ENCODE peak calls at places on chromosomes 2 and 18, in four cellular contexts. One of them, this sample, is unnamed.

GRCh38 chr2:30252723-30253688 is 21.7 kb downstream of the LBH start:
- DNase-seq in mesendoderm: peak
- DNase-seq in H9: no peak
- DNase-seq in neuronal stem cell: no peak
- DNase-seq in this sample: peak

GRCh38 chr2:128746356-128746755 is 427.7 kb upstream of the HS6ST1 start:
- DNase-seq in mesendoderm: no peak
- DNase-seq in H9: no peak
- DNase-seq in neuronal stem cell: no peak
- DNase-seq in this sample: peak

GRCh38 chr2:84792856-84793522 is 87.9 kb downstream of the TRABD2A start:
- DNase-seq in mesendoderm: no peak
- DNase-seq in H9: no peak
- DNase-seq in neuronal stem cell: no peak
- DNase-seq in this sample: peak

GRCh38 chr2:156537147-156537546 is 101.0 kb downstream of the GPD2 start:
- DNase-seq in mesendoderm: peak
- DNase-seq in H9: no peak
- DNase-seq in neuronal stem cell: no peak
- DNase-seq in this sample: no peak

GRCh38 chr2:200360364-200360763 is 53.9 kb downstream of the SPATS2L start:
- DNase-seq in mesendoderm: no peak
- DNase-seq in H9: peak
- DNase-seq in neuronal stem cell: no peak
- DNase-seq in this sample: no peak

GRCh38 chr2:43159797-43160196 is 66.6 kb downstream of the ZFP36L2 start:
- DNase-seq in mesendoderm: no peak
- DNase-seq in H9: no peak
- DNase-seq in neuronal stem cell: no peak
- DNase-seq in this sample: no peak

GRCh38 chr18:64365106-64365505 is 216.2 kb upstream of the LINC00305 start:
- DNase-seq in mesendoderm: no peak
- DNase-seq in H9: no peak
- DNase-seq in neuronal stem cell: no peak
- DNase-seq in this sample: no peak

GRCh38 chr2:219433666-219434467 is 776 bp upstream of the SPEG start:
- DNase-seq in mesendoderm: peak
- DNase-seq in H9: peak
- DNase-seq in neuronal stem cell: no peak
- DNase-seq in this sample: peak

GRCh38 chr2:11024687-11025086 is 113.0 kb downstream of the KCNF1 start:
- DNase-seq in mesendoderm: no peak
- DNase-seq in H9: no peak
- DNase-seq in neuronal stem cell: no peak
- DNase-seq in this sample: no peak

GRCh38 chr2:189466656-189467055 is 25.4 kb downstream of the WDR75 start:
- DNase-seq in mesendoderm: peak
- DNase-seq in H9: no peak
- DNase-seq in neuronal stem cell: no peak
- DNase-seq in this sample: peak

GRCh38 chr2:24613154-24613814 is 122.2 kb downstream of the NCOA1 start:
- DNase-seq in mesendoderm: peak
- DNase-seq in H9: peak
- DNase-seq in neuronal stem cell: peak
- DNase-seq in this sample: peak

GRCh38 chr18:47893939-47894699 is 36.3 kb downstream of the SMAD2 start:
- DNase-seq in mesendoderm: no peak
- DNase-seq in H9: no peak
- DNase-seq in neuronal stem cell: no peak
- DNase-seq in this sample: no peak

GRCh38 chr2:29462293-29462692 is 347.1 kb downstream of the CLIP4 start:
- DNase-seq in mesendoderm: no peak
- DNase-seq in H9: no peak
- DNase-seq in neuronal stem cell: no peak
- DNase-seq in this sample: peak

DNA sequence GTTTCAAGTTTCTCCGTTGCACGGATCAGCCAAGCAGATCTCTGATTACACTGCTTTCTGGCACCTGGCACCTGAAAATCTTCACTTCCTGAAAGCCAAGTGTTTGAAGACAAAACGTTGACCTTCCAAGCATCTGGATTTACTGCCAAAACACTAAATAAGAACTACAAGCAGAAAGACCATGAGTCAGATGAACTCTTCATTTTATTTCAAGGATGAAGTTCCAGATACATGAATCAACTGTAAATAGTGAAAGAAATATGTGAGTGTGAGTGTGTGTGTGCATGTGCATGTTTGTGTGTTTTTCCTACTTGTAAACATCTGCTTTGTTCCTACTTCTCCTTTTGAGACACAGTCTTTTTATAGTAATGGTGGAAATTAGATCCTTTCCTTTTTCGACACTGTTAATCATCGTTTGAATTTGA is 60.0 kb upstream of the DTNA start:
- DNase-seq in mesendoderm: no peak
- DNase-seq in H9: no peak
- DNase-seq in neuronal stem cell: no peak
- DNase-seq in this sample: peak
- H2BK5ac ChIP-seq in mesendoderm: no peak
- H2BK5ac ChIP-seq in H9: no peak
- H2BK5ac ChIP-seq in neuronal stem cell: no peak
- H2BK5ac ChIP-seq in this sample: no peak

GRCh38 chr18:7750095-7750663 is 183.1 kb downstream of the PTPRM start:
- DNase-seq in mesendoderm: no peak
- DNase-seq in H9: no peak
- DNase-seq in neuronal stem cell: no peak
- DNase-seq in this sample: no peak
- H3K18ac ChIP-seq in mesendoderm: no peak
- H3K18ac ChIP-seq in H9: no peak
- H3K18ac ChIP-seq in neuronal stem cell: no peak
- H3K18ac ChIP-seq in this sample: no peak

DNA sequence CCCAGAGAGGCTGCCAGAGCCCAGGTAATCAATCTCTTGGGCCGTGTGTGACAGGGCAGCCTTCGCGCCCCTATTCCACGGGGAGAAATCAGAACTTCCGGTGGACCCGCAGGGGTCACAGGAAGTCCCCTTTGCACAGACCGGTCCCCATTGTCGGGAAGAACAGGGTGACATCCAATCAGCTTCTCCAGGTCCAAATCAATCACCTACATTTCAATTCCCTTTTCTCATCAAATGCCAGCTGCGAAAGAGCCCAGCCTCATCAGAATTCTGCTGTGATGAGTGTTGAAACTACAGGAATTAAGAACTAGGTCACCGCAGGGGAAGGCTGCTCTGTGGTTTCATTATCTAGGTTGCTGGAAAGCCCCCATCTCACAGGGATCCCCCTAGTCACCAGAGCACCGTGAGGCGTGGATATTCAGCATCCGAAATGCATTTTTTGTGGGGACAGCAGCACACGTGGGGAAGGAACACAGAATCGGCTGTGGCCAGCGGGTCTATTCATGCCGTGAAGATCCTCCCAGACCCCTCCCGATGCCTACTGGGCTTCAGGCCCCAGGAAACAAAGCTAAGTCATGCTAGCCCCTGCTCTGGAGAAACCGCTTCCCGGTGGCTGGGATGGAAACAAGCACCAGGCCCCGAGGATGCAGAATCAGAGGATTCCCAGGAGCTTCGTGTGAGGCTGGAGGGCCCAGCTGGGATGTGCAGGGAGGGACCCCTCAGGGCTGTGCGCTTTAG is 193.7 kb upstream of the ID2 start:
- DNase-seq in mesendoderm: no peak
- DNase-seq in H9: no peak
- DNase-seq in neuronal stem cell: no peak
- DNase-seq in this sample: no peak
- H2BK5ac ChIP-seq in mesendoderm: no peak
- H2BK5ac ChIP-seq in H9: no peak
- H2BK5ac ChIP-seq in neuronal stem cell: no peak
- H2BK5ac ChIP-seq in this sample: no peak

DNA sequence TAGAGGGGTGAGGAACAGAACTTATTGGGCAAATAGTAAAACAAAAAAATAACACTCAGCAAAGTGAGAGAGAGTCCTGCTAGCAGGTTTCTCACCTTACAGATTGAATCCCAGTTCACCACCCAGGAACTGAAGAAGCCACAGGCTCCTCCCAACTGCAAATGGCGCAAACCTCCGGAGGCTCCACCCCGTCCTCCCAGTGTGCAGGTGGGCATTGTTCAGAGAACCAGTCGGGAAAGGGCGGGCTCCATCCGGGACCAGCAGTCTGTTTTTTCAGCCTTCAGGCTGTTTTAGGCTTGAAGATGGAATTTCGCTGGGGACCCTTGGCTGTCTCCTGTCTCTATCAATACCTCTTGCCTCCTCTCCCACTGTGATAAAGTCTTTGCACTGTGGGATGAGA is 317.5 kb downstream of the PARD3B start:
- DNase-seq in mesendoderm: no peak
- DNase-seq in H9: no peak
- DNase-seq in neuronal stem cell: no peak
- DNase-seq in this sample: no peak
- H3K18ac ChIP-seq in mesendoderm: no peak
- H3K18ac ChIP-seq in H9: no peak
- H3K18ac ChIP-seq in neuronal stem cell: no peak
- H3K18ac ChIP-seq in this sample: peak

DNA sequence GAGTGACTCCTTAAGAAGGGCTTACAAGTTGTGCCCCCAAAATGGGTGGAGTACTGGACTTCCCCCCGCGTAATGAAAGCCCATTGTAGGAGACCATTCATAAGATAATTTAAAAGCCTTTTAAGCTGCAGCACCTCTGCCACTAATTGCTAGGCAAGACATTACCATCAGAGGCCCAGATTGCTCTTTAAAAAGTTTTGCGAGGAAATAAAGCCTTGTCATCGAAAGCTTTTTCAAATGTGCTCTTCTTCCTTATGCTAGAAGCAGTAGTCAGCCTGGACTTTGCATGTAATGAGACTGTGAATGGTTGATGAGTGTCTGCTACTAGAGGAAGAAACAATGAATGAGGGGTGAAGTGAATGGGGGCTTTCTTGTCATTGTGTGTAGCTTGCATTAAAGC is 345.3 kb upstream of the CDH2 start:
- DNase-seq in mesendoderm: no peak
- DNase-seq in H9: no peak
- DNase-seq in neuronal stem cell: peak
- DNase-seq in this sample: no peak
- H2BK5ac ChIP-seq in mesendoderm: no peak
- H2BK5ac ChIP-seq in H9: no peak
- H2BK5ac ChIP-seq in neuronal stem cell: no peak
- H2BK5ac ChIP-seq in this sample: no peak

DNA sequence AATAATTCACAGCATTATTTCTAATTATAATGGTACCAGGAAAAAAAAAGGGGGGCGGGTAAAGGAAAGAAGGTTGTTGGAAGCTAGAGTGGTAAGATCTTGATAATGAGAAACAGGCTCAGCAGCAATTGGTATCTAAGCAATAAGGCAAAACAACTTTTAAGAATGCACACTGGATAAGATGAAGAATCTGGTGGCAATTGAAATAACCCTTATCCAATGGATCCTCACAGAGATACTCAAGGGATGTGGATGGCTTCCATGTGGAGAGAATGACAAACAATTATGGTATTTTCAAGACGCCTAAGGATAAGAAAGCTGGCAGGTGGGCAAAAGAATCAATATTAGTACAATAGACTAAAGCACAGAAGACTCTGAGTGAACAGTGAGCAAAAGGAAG is 153.6 kb downstream of the UPP2 start:
- DNase-seq in mesendoderm: peak
- DNase-seq in H9: no peak
- DNase-seq in neuronal stem cell: no peak
- DNase-seq in this sample: no peak
- H3K18ac ChIP-seq in mesendoderm: no peak
- H3K18ac ChIP-seq in H9: no peak
- H3K18ac ChIP-seq in neuronal stem cell: no peak
- H3K18ac ChIP-seq in this sample: no peak

GRCh38 chr2:32522770-32523169 is 105.1 kb upstream of the TTC27 start:
- DNase-seq in mesendoderm: peak
- DNase-seq in H9: no peak
- DNase-seq in neuronal stem cell: no peak
- DNase-seq in this sample: no peak
- H2BK5ac ChIP-seq in mesendoderm: no peak
- H2BK5ac ChIP-seq in H9: no peak
- H2BK5ac ChIP-seq in neuronal stem cell: no peak
- H2BK5ac ChIP-seq in this sample: no peak

DNA sequence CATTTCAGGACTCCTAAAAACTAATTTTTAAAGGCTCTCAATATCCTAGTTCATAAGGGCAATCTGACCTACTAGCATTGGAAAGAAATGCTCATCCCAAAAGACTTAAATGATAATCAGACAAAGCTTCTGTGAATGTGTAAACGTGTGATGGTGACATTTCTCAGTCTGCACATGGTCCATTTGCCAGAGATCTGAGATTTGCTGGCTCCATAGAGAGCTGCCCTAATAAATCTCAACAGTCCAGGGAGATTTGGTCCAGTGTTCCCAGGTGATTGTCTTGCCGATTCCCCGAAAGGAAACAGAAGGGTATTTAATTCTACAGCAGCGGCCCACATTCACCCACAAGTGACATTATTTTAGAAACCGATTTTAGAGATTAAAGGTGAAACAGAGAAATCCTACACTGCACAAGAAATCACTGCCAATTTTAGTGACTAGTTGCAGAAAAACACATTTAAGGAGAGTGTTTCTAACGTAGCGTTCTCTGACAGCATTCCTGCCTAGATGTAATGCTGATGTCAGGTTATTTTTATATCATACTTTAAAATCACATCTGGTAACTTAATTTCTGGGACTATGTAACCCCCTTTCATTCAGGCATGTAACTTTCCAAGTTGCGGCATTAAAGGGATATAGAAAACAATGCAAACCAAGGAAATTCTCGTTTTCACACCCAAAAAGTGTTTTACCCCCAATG is 231.8 kb upstream of the FN1 start:
- DNase-seq in mesendoderm: no peak
- DNase-seq in H9: no peak
- DNase-seq in neuronal stem cell: no peak
- DNase-seq in this sample: no peak
- H3K18ac ChIP-seq in mesendoderm: no peak
- H3K18ac ChIP-seq in H9: no peak
- H3K18ac ChIP-seq in neuronal stem cell: no peak
- H3K18ac ChIP-seq in this sample: no peak

DNA sequence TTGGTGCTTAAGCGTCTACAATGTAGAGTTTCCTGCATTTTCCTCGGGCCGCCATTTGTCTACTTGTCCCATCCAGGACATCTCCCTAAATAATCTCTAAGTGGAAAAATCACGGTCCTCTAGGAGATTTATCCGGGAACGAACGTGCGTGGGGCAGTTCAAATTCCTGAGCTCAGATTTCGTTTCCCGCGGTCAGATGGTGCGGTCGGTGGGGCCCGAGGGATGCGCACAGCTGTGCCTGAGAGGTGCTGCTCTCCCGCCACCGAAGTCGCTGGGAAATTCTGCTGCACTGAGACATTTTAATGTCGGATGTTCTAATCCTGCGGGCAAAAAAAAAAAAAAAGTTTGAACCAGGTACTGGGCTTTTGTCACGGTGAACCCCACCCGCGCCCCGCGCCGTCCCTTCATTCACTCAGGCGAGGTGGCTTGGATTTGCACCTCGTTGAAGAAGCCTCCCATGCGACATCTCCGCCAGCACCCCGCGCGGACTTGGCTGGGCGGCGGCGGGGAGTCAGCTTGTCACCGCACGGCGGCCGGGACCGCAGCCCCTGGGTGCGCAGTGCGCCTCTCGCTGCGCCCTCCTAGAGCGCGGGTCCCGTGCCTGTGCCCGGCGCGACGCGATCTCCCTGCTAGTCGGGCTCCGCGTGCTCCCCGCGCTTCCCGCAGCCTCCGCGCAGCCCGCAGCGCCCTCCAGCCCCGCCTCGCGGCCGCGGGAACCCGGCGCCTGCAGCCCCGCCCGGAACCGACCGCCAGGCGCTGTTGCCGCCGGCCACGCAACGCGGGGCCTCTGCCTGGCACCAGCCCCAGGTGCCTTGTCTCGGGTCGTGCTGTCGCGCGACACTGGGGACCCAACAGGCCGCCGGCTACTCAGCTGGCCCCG is 192.0 kb upstream of the TCF4 start:
- DNase-seq in mesendoderm: peak
- DNase-seq in H9: peak
- DNase-seq in neuronal stem cell: peak
- DNase-seq in this sample: peak
- H2BK5ac ChIP-seq in mesendoderm: peak
- H2BK5ac ChIP-seq in H9: no peak
- H2BK5ac ChIP-seq in neuronal stem cell: no peak
- H2BK5ac ChIP-seq in this sample: peak

This sample was measured in mesenchymal stem cell.